ENCODE peak calls at places on chromosome 9, in seven cellular contexts. One of them, this sample, is unnamed.
A peak's percentile ranks its signal among the peaks of the same experiment; 100 is the strongest.

GRCh38 chr9:107214915-107215314 is 68.2 kb upstream of the RAD23B start:
- DNase-seq in A549: no peak
- DNase-seq in BE2C: no peak
- DNase-seq in pancreas: no peak
- DNase-seq in effector memory CD4-positive, alpha-beta T cell: no peak
- DNase-seq in adrenal gland: no peak
- DNase-seq in tibial nerve: no peak
- DNase-seq in this sample: peak; percentile 8

GRCh38 chr9:134679616-134680392 is 38.2 kb downstream of the COL5A1 start:
- DNase-seq in adrenal gland: no peak
- DNase-seq in effector memory CD4-positive, alpha-beta T cell: no peak
- DNase-seq in tibial nerve: no peak
- DNase-seq in pancreas: peak; percentile 39
- DNase-seq in BE2C: no peak
- DNase-seq in A549: no peak
- DNase-seq in this sample: no peak

GRCh38 chr9:115597330-115597729 is 479.4 kb upstream of the TNC start:
- DNase-seq in A549: no peak
- DNase-seq in effector memory CD4-positive, alpha-beta T cell: no peak
- DNase-seq in BE2C: no peak
- DNase-seq in pancreas: no peak
- DNase-seq in adrenal gland: no peak
- DNase-seq in tibial nerve: no peak
- DNase-seq in this sample: no peak

GRCh38 chr9:127982912-127983311 is 2.1 kb upstream of the EEIG1 start:
- DNase-seq in effector memory CD4-positive, alpha-beta T cell: no peak
- DNase-seq in A549: no peak
- DNase-seq in adrenal gland: no peak
- DNase-seq in tibial nerve: no peak
- DNase-seq in pancreas: no peak
- DNase-seq in BE2C: no peak
- DNase-seq in this sample: peak; percentile 41

GRCh38 chr9:109956811-109957440 is 176.9 kb downstream of the PALM2AKAP2 start:
- DNase-seq in A549: no peak
- DNase-seq in tibial nerve: no peak
- DNase-seq in BE2C: no peak
- DNase-seq in pancreas: no peak
- DNase-seq in effector memory CD4-positive, alpha-beta T cell: no peak
- DNase-seq in adrenal gland: no peak
- DNase-seq in this sample: no peak

GRCh38 chr9:118612201-118612600 is 757.0 kb downstream of the BRINP1 start:
- DNase-seq in tibial nerve: no peak
- DNase-seq in pancreas: no peak
- DNase-seq in effector memory CD4-positive, alpha-beta T cell: no peak
- DNase-seq in BE2C: no peak
- DNase-seq in A549: no peak
- DNase-seq in adrenal gland: no peak
- DNase-seq in this sample: no peak

GRCh38 chr9:23686896-23687295 is 139.1 kb downstream of the ELAVL2 start:
- DNase-seq in pancreas: no peak
- DNase-seq in A549: no peak
- DNase-seq in BE2C: no peak
- DNase-seq in adrenal gland: no peak
- DNase-seq in effector memory CD4-positive, alpha-beta T cell: no peak
- DNase-seq in tibial nerve: no peak
- DNase-seq in this sample: no peak

GRCh38 chr9:107387401-107387800 is 102.2 kb downstream of the KLF4 start:
- DNase-seq in pancreas: no peak
- DNase-seq in BE2C: no peak
- DNase-seq in A549: no peak
- DNase-seq in effector memory CD4-positive, alpha-beta T cell: no peak
- DNase-seq in adrenal gland: no peak
- DNase-seq in tibial nerve: peak; percentile 35
- DNase-seq in this sample: peak; percentile 51

GRCh38 chr9:8489845-8490244 is 690.3 kb upstream of the DMAC1 start:
- DNase-seq in adrenal gland: no peak
- DNase-seq in effector memory CD4-positive, alpha-beta T cell: no peak
- DNase-seq in A549: no peak
- DNase-seq in BE2C: no peak
- DNase-seq in tibial nerve: no peak
- DNase-seq in pancreas: no peak
- DNase-seq in this sample: no peak

GRCh38 chr9:69805962-69806633 is 14.5 kb upstream of the CFAP95 start:
- DNase-seq in BE2C: no peak
- DNase-seq in adrenal gland: peak; percentile 19
- DNase-seq in A549: no peak
- DNase-seq in pancreas: no peak
- DNase-seq in tibial nerve: no peak
- DNase-seq in effector memory CD4-positive, alpha-beta T cell: no peak
- DNase-seq in this sample: peak; percentile 12

GRCh38 chr9:125484632-125485282 is 222.3 kb downstream of the MAPKAP1 start:
- DNase-seq in effector memory CD4-positive, alpha-beta T cell: no peak
- DNase-seq in A549: no peak
- DNase-seq in pancreas: no peak
- DNase-seq in tibial nerve: no peak
- DNase-seq in adrenal gland: peak; percentile 88
- DNase-seq in BE2C: no peak
- DNase-seq in this sample: no peak

GRCh38 chr9:23821400-23822181 is 4.4 kb downstream of the ELAVL2 start:
- DNase-seq in BE2C: peak; percentile 77
- DNase-seq in effector memory CD4-positive, alpha-beta T cell: no peak
- DNase-seq in pancreas: peak; percentile 63
- DNase-seq in tibial nerve: no peak
- DNase-seq in A549: no peak
- DNase-seq in adrenal gland: peak; percentile 30
- DNase-seq in this sample: peak; percentile 25

GRCh38 chr9:108996653-108997052 is 16.6 kb downstream of the CTNNAL1 start:
- DNase-seq in effector memory CD4-positive, alpha-beta T cell: no peak
- DNase-seq in BE2C: no peak
- DNase-seq in pancreas: no peak
- DNase-seq in tibial nerve: no peak
- DNase-seq in adrenal gland: no peak
- DNase-seq in A549: no peak
- DNase-seq in this sample: no peak

GRCh38 chr9:78261403-78262001 is 25.6 kb downstream of the CEP78 start:
- DNase-seq in BE2C: no peak
- DNase-seq in pancreas: no peak
- DNase-seq in effector memory CD4-positive, alpha-beta T cell: no peak
- DNase-seq in adrenal gland: no peak
- DNase-seq in A549: peak; percentile 45
- DNase-seq in tibial nerve: no peak
- DNase-seq in this sample: no peak

GRCh38 chr9:134778841-134779411 is 101.7 kb upstream of the FCN2 start:
- DNase-seq in BE2C: peak; percentile 85
- DNase-seq in A549: peak; percentile 65
- DNase-seq in effector memory CD4-positive, alpha-beta T cell: no peak
- DNase-seq in pancreas: peak; percentile 72
- DNase-seq in adrenal gland: peak; percentile 68
- DNase-seq in tibial nerve: peak; percentile 33
- DNase-seq in this sample: peak; percentile 48

GRCh38 chr9:94993141-94993820 is 266.8 kb downstream of the AOPEP start:
- DNase-seq in BE2C: no peak
- DNase-seq in effector memory CD4-positive, alpha-beta T cell: no peak
- DNase-seq in tibial nerve: no peak
- DNase-seq in adrenal gland: no peak
- DNase-seq in pancreas: no peak
- DNase-seq in A549: no peak
- DNase-seq in this sample: no peak

GRCh38 chr9:94995294-94995693 is 268.8 kb downstream of the AOPEP start:
- DNase-seq in pancreas: no peak
- DNase-seq in adrenal gland: no peak
- DNase-seq in effector memory CD4-positive, alpha-beta T cell: no peak
- DNase-seq in tibial nerve: no peak
- DNase-seq in A549: no peak
- DNase-seq in BE2C: no peak
- DNase-seq in this sample: no peak

GRCh38 chr9:94990897-94991561 is 264.5 kb downstream of the AOPEP start:
- DNase-seq in BE2C: no peak
- DNase-seq in adrenal gland: no peak
- DNase-seq in A549: no peak
- DNase-seq in effector memory CD4-positive, alpha-beta T cell: no peak
- DNase-seq in tibial nerve: no peak
- DNase-seq in pancreas: no peak
- DNase-seq in this sample: no peak

GRCh38 chr9:94991961-94992907 is 265.7 kb downstream of the AOPEP start:
- DNase-seq in A549: no peak
- DNase-seq in BE2C: no peak
- DNase-seq in adrenal gland: no peak
- DNase-seq in effector memory CD4-positive, alpha-beta T cell: no peak
- DNase-seq in tibial nerve: no peak
- DNase-seq in pancreas: no peak
- DNase-seq in this sample: no peak

GRCh38 chr9:94993821-94994165 is 267.3 kb downstream of the AOPEP start:
- DNase-seq in adrenal gland: no peak
- DNase-seq in A549: no peak
- DNase-seq in BE2C: no peak
- DNase-seq in tibial nerve: no peak
- DNase-seq in pancreas: no peak
- DNase-seq in effector memory CD4-positive, alpha-beta T cell: no peak
- DNase-seq in this sample: no peak
- H3K9me3 ChIP-seq in adrenal gland: no peaks in the 10 kb centered on the region
- H3K9me3 ChIP-seq in A549: peaks cover 10% of the 10 kb centered on the region
- H3K9me3 ChIP-seq in BE2C: no peaks in the 10 kb centered on the region
- H3K9me3 ChIP-seq in tibial nerve: no peaks in the 10 kb centered on the region
- H3K9me3 ChIP-seq in pancreas: no peaks in the 10 kb centered on the region
- H3K9me3 ChIP-seq in effector memory CD4-positive, alpha-beta T cell: no peaks in the 10 kb centered on the region
- H3K9me3 ChIP-seq in this sample: no peaks in the 10 kb centered on the region

GRCh38 chr9:21558079-21558478 is 76.0 kb upstream of the IFNE start:
- DNase-seq in pancreas: no peak
- DNase-seq in effector memory CD4-positive, alpha-beta T cell: no peak
- DNase-seq in tibial nerve: no peak
- DNase-seq in BE2C: no peak
- DNase-seq in A549: no peak
- DNase-seq in adrenal gland: no peak
- DNase-seq in this sample: no peak
- H3K4me3 ChIP-seq in pancreas: no peak overlapping the region
- H3K4me3 ChIP-seq in effector memory CD4-positive, alpha-beta T cell: no peak overlapping the region
- H3K4me3 ChIP-seq in tibial nerve: no peak overlapping the region
- H3K4me3 ChIP-seq in BE2C: no peak overlapping the region
- H3K4me3 ChIP-seq in A549: peak overlapping the region; percentile 79
- H3K4me3 ChIP-seq in adrenal gland: no peak overlapping the region
- H3K4me3 ChIP-seq in this sample: no peak overlapping the region

GRCh38 chr9:5632540-5632939 is 3.6 kb downstream of the RIC1 start:
- DNase-seq in adrenal gland: no peak
- DNase-seq in BE2C: no peak
- DNase-seq in tibial nerve: no peak
- DNase-seq in effector memory CD4-positive, alpha-beta T cell: no peak
- DNase-seq in A549: no peak
- DNase-seq in pancreas: no peak
- DNase-seq in this sample: no peak
- H3K9me3 ChIP-seq in adrenal gland: no peaks in the 10 kb centered on the region
- H3K9me3 ChIP-seq in BE2C: no peaks in the 10 kb centered on the region
- H3K9me3 ChIP-seq in tibial nerve: no peaks in the 10 kb centered on the region
- H3K9me3 ChIP-seq in effector memory CD4-positive, alpha-beta T cell: no peaks in the 10 kb centered on the region
- H3K9me3 ChIP-seq in A549: peaks cover 14% of the 10 kb centered on the region
- H3K9me3 ChIP-seq in pancreas: no peaks in the 10 kb centered on the region
- H3K9me3 ChIP-seq in this sample: no peaks in the 10 kb centered on the region

DNA sequence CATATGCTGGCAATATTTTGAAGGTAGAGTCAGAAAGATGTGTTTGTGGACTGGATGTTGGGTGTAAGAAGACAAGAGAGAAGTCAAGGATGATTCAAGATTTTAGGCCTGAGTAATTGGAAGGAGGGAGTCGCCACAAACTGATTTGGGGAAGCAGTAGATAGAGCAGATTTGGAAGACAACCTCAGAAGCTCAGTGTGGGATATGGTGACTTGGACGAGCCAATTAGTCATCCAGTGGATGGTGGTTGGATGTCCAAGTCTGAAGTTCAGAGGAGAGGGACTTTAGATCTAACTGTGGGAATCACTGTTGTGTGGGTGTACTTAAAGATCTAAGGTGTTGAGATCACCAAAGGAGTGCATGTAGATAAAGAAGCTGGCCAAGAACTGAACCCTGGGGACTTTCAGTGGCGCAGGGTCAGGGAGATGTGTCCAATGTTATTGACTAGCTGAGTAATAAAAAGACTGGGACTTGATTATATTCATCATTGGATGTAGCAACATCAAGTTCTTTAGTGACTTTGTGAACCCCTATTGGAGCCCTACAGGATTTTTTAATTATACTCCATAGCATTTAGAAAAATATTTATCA is 2.3 kb downstream of the IDNK start:
- DNase-seq in adrenal gland: no peak
- DNase-seq in effector memory CD4-positive, alpha-beta T cell: no peak
- DNase-seq in BE2C: no peak
- DNase-seq in A549: no peak
- DNase-seq in pancreas: no peak
- DNase-seq in tibial nerve: no peak
- DNase-seq in this sample: no peak
- H3K4me3 ChIP-seq in adrenal gland: no peak overlapping the region
- H3K4me3 ChIP-seq in effector memory CD4-positive, alpha-beta T cell: no peak overlapping the region
- H3K4me3 ChIP-seq in BE2C: no peak overlapping the region
- H3K4me3 ChIP-seq in A549: no peak overlapping the region
- H3K4me3 ChIP-seq in pancreas: no peak overlapping the region
- H3K4me3 ChIP-seq in tibial nerve: no peak overlapping the region
- H3K4me3 ChIP-seq in this sample: no peak overlapping the region

GRCh38 chr9:103899836-103900235 is 194.3 kb upstream of the SMC2 start:
- DNase-seq in A549: no peak
- DNase-seq in adrenal gland: no peak
- DNase-seq in tibial nerve: no peak
- DNase-seq in BE2C: no peak
- DNase-seq in pancreas: no peak
- DNase-seq in effector memory CD4-positive, alpha-beta T cell: no peak
- DNase-seq in this sample: no peak
- H3K9me3 ChIP-seq in A549: no peaks in the 10 kb centered on the region
- H3K9me3 ChIP-seq in adrenal gland: no peaks in the 10 kb centered on the region
- H3K9me3 ChIP-seq in tibial nerve: no peaks in the 10 kb centered on the region
- H3K9me3 ChIP-seq in BE2C: no peaks in the 10 kb centered on the region
- H3K9me3 ChIP-seq in pancreas: no peaks in the 10 kb centered on the region
- H3K9me3 ChIP-seq in effector memory CD4-positive, alpha-beta T cell: no peaks in the 10 kb centered on the region
- H3K9me3 ChIP-seq in this sample: no peaks in the 10 kb centered on the region

DNA sequence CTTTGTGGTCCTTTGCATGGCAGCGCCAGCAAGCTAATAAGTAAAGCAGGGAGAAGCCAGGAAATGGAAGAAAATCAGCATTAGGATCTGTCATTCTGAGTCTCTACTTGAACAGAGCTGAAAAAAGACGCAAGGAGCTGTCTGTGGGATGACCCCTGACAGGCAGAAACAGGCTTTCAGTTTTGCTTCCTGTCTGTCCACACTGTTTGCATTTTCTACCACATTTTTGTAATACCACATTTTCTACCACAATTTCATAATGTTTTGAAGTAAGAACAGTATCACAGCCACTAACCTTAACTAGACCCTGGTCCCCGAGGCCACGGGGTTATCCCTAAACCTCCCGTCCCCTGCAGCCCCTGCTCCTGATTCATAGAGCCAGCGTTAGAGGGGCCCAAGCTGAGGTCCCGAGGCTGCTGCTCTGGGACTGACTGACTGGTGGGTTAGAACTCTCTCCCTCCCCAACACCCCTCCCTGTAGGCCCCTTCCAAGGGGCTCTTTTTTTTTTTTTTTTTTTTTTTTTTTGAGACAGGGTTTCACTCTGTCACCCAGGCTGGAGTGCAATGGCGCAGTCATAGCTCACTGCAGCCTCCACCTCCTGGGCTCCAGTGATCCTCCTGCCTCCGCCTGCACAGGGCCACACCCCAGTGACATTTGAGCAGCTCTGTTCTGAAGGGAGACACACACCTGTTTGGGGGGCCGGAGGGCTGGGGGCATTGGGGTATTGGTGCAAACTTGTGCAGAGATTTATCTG is 4.0 kb upstream of the CLIC3 start:
- DNase-seq in tibial nerve: no peak
- DNase-seq in pancreas: no peak
- DNase-seq in BE2C: no peak
- DNase-seq in A549: no peak
- DNase-seq in effector memory CD4-positive, alpha-beta T cell: no peak
- DNase-seq in adrenal gland: no peak
- DNase-seq in this sample: no peak
- H3K4me3 ChIP-seq in tibial nerve: no peak overlapping the region
- H3K4me3 ChIP-seq in pancreas: no peak overlapping the region
- H3K4me3 ChIP-seq in BE2C: no peak overlapping the region
- H3K4me3 ChIP-seq in A549: no peak overlapping the region
- H3K4me3 ChIP-seq in effector memory CD4-positive, alpha-beta T cell: no peak overlapping the region
- H3K4me3 ChIP-seq in adrenal gland: no peak overlapping the region
- H3K4me3 ChIP-seq in this sample: no peak overlapping the region